ENCODE peak calls at places on chromosomes 11 and 22, in ten cellular contexts. One of them, this sample, is unnamed.

GRCh38 chr22:25134028-25134427 is 65.6 kb upstream of the CRYBB3 start:
- DNase-seq in BE2C: no peak
- DNase-seq in AG09319: no peak
- DNase-seq in nephron progenitor cell: no peak
- DNase-seq in left ventricle myocardium inferior: no peak
- DNase-seq in AG09309: no peak
- DNase-seq in fibroblast of mammary gland: no peak
- DNase-seq in stomach: peak
- DNase-seq in mucosa of descending colon: peak
- DNase-seq in endothelial cell: no peak
- DNase-seq in this sample: no peak

GRCh38 chr11:125074511-125075241 is 11.6 kb downstream of the SLC37A2 start:
- DNase-seq in BE2C: no peak
- DNase-seq in AG09319: no peak
- DNase-seq in nephron progenitor cell: no peak
- DNase-seq in left ventricle myocardium inferior: no peak
- DNase-seq in AG09309: no peak
- DNase-seq in fibroblast of mammary gland: no peak
- DNase-seq in stomach: no peak
- DNase-seq in mucosa of descending colon: no peak
- DNase-seq in endothelial cell: no peak
- DNase-seq in this sample: no peak

GRCh38 chr11:2445107-2445947 is 519 bp downstream of the KCNQ1 start:
- DNase-seq in BE2C: no peak
- DNase-seq in AG09319: no peak
- DNase-seq in nephron progenitor cell: peak
- DNase-seq in left ventricle myocardium inferior: no peak
- DNase-seq in AG09309: no peak
- DNase-seq in fibroblast of mammary gland: no peak
- DNase-seq in stomach: peak
- DNase-seq in mucosa of descending colon: peak
- DNase-seq in endothelial cell: no peak
- DNase-seq in this sample: no peak

GRCh38 chr11:60389279-60389910 is 6.9 kb upstream of the MS4A14 start:
- DNase-seq in BE2C: no peak
- DNase-seq in AG09319: no peak
- DNase-seq in nephron progenitor cell: no peak
- DNase-seq in left ventricle myocardium inferior: no peak
- DNase-seq in AG09309: no peak
- DNase-seq in fibroblast of mammary gland: no peak
- DNase-seq in stomach: no peak
- DNase-seq in mucosa of descending colon: no peak
- DNase-seq in endothelial cell: no peak
- DNase-seq in this sample: no peak

GRCh38 chr11:134272381-134273316 is 3.5 kb upstream of the GLB1L3 start:
- DNase-seq in BE2C: no peak
- DNase-seq in AG09319: no peak
- DNase-seq in nephron progenitor cell: no peak
- DNase-seq in left ventricle myocardium inferior: no peak
- DNase-seq in AG09309: peak
- DNase-seq in fibroblast of mammary gland: peak
- DNase-seq in stomach: no peak
- DNase-seq in mucosa of descending colon: no peak
- DNase-seq in endothelial cell: no peak
- DNase-seq in this sample: peak

GRCh38 chr11:30735946-30736345 is 149.8 kb upstream of the MPPED2 start:
- DNase-seq in BE2C: no peak
- DNase-seq in AG09319: no peak
- DNase-seq in nephron progenitor cell: no peak
- DNase-seq in left ventricle myocardium inferior: no peak
- DNase-seq in AG09309: no peak
- DNase-seq in fibroblast of mammary gland: no peak
- DNase-seq in stomach: no peak
- DNase-seq in mucosa of descending colon: no peak
- DNase-seq in endothelial cell: no peak
- DNase-seq in this sample: no peak

GRCh38 chr11:95863486-95864140 is 60.3 kb downstream of the MTMR2 start:
- DNase-seq in BE2C: no peak
- DNase-seq in AG09319: no peak
- DNase-seq in nephron progenitor cell: no peak
- DNase-seq in left ventricle myocardium inferior: no peak
- DNase-seq in AG09309: peak
- DNase-seq in fibroblast of mammary gland: peak
- DNase-seq in stomach: no peak
- DNase-seq in mucosa of descending colon: no peak
- DNase-seq in endothelial cell: no peak
- DNase-seq in this sample: peak

GRCh38 chr11:32918427-32918826 is 25.8 kb downstream of the QSER1 start:
- DNase-seq in BE2C: no peak
- DNase-seq in AG09319: no peak
- DNase-seq in nephron progenitor cell: no peak
- DNase-seq in left ventricle myocardium inferior: no peak
- DNase-seq in AG09309: no peak
- DNase-seq in fibroblast of mammary gland: no peak
- DNase-seq in stomach: no peak
- DNase-seq in mucosa of descending colon: no peak
- DNase-seq in endothelial cell: no peak
- DNase-seq in this sample: no peak

GRCh38 chr11:65430406-65431217 is 8.0 kb downstream of the NEAT1 start:
- DNase-seq in BE2C: no peak
- DNase-seq in AG09319: no peak
- DNase-seq in nephron progenitor cell: no peak
- DNase-seq in left ventricle myocardium inferior: no peak
- DNase-seq in AG09309: peak
- DNase-seq in fibroblast of mammary gland: peak
- DNase-seq in stomach: peak
- DNase-seq in mucosa of descending colon: no peak
- DNase-seq in endothelial cell: no peak
- DNase-seq in this sample: peak

GRCh38 chr11:57071829-57072228 is 83.1 kb downstream of the OR5AK2 start:
- DNase-seq in BE2C: no peak
- DNase-seq in AG09319: peak
- DNase-seq in nephron progenitor cell: no peak
- DNase-seq in left ventricle myocardium inferior: no peak
- DNase-seq in AG09309: peak
- DNase-seq in fibroblast of mammary gland: peak
- DNase-seq in stomach: no peak
- DNase-seq in mucosa of descending colon: no peak
- DNase-seq in endothelial cell: no peak
- DNase-seq in this sample: peak

GRCh38 chr11:43870981-43871550 is 9.6 kb upstream of the ALKBH3 start:
- DNase-seq in BE2C: no peak
- DNase-seq in AG09319: no peak
- DNase-seq in nephron progenitor cell: no peak
- DNase-seq in left ventricle myocardium inferior: no peak
- DNase-seq in AG09309: no peak
- DNase-seq in fibroblast of mammary gland: no peak
- DNase-seq in stomach: no peak
- DNase-seq in mucosa of descending colon: no peak
- DNase-seq in endothelial cell: no peak
- DNase-seq in this sample: no peak

GRCh38 chr11:64372021-64372420 is 13.1 kb downstream of the RPS6KA4 start:
- DNase-seq in BE2C: no peak
- DNase-seq in AG09319: no peak
- DNase-seq in nephron progenitor cell: no peak
- DNase-seq in left ventricle myocardium inferior: no peak
- DNase-seq in AG09309: no peak
- DNase-seq in fibroblast of mammary gland: no peak
- DNase-seq in stomach: no peak
- DNase-seq in mucosa of descending colon: no peak
- DNase-seq in endothelial cell: no peak
- DNase-seq in this sample: no peak

GRCh38 chr11:45332486-45332934 is 46.4 kb upstream of the SYT13 start:
- DNase-seq in BE2C: peak
- DNase-seq in AG09319: no peak
- DNase-seq in nephron progenitor cell: peak
- DNase-seq in left ventricle myocardium inferior: no peak
- DNase-seq in AG09309: no peak
- DNase-seq in fibroblast of mammary gland: peak
- DNase-seq in stomach: peak
- DNase-seq in mucosa of descending colon: no peak
- DNase-seq in endothelial cell: peak
- DNase-seq in this sample: peak

GRCh38 chr11:68214173-68215086 is 1.3 kb upstream of the KMT5B start:
- DNase-seq in BE2C: peak
- DNase-seq in AG09319: no peak
- DNase-seq in nephron progenitor cell: peak
- DNase-seq in left ventricle myocardium inferior: no peak
- DNase-seq in AG09309: no peak
- DNase-seq in fibroblast of mammary gland: no peak
- DNase-seq in stomach: no peak
- DNase-seq in mucosa of descending colon: peak
- DNase-seq in endothelial cell: peak
- DNase-seq in this sample: no peak

GRCh38 chr11:120912504-120912903 is 111.4 kb upstream of the TBCEL start:
- DNase-seq in BE2C: no peak
- DNase-seq in AG09319: no peak
- DNase-seq in nephron progenitor cell: no peak
- DNase-seq in left ventricle myocardium inferior: no peak
- DNase-seq in AG09309: peak
- DNase-seq in fibroblast of mammary gland: peak
- DNase-seq in stomach: no peak
- DNase-seq in mucosa of descending colon: no peak
- DNase-seq in endothelial cell: no peak
- DNase-seq in this sample: peak

GRCh38 chr11:1346669-1347390 is 37.4 kb upstream of the TOLLIP start:
- DNase-seq in BE2C: no peak
- DNase-seq in AG09319: no peak
- DNase-seq in nephron progenitor cell: no peak
- DNase-seq in left ventricle myocardium inferior: no peak
- DNase-seq in AG09309: no peak
- DNase-seq in fibroblast of mammary gland: no peak
- DNase-seq in stomach: no peak
- DNase-seq in mucosa of descending colon: peak
- DNase-seq in endothelial cell: no peak
- DNase-seq in this sample: no peak

DNA sequence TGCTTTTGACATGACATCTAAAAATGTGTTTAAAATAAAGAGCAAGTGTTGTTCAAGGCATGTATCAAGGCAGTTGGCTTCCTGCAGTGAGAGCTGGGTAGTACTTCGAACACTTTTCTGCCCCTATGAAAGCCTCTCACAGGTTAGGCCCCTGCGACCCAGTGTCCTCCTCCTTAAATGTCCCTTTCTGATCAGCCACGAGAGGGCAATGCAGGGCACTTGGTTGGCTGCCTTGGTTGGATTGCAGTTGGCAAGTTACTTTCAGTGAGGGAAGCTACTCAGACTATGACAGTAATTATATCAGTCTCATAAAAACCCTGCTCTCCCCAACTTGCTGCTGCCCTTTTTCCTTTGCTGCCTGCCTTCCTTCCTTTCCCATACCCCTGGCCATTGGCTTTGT is 743.8 kb downstream of the NTM start:
- DNase-seq in BE2C: no peak
- DNase-seq in AG09319: no peak
- DNase-seq in nephron progenitor cell: peak
- DNase-seq in left ventricle myocardium inferior: no peak
- DNase-seq in AG09309: no peak
- DNase-seq in fibroblast of mammary gland: peak
- DNase-seq in stomach: peak
- DNase-seq in mucosa of descending colon: no peak
- DNase-seq in endothelial cell: peak
- DNase-seq in this sample: no peak
- TF ChIP-seq CTCF in BE2C: peak
- TF ChIP-seq CTCF in AG09319: peak
- TF ChIP-seq CTCF in nephron progenitor cell: peak
- TF ChIP-seq CTCF in left ventricle myocardium inferior: peak
- TF ChIP-seq CTCF in AG09309: peak
- TF ChIP-seq CTCF in fibroblast of mammary gland: peak
- TF ChIP-seq CTCF in stomach: no peak
- TF ChIP-seq CTCF in mucosa of descending colon: no peak
- TF ChIP-seq CTCF in endothelial cell: peak
- TF ChIP-seq CTCF in this sample: peak

DNA sequence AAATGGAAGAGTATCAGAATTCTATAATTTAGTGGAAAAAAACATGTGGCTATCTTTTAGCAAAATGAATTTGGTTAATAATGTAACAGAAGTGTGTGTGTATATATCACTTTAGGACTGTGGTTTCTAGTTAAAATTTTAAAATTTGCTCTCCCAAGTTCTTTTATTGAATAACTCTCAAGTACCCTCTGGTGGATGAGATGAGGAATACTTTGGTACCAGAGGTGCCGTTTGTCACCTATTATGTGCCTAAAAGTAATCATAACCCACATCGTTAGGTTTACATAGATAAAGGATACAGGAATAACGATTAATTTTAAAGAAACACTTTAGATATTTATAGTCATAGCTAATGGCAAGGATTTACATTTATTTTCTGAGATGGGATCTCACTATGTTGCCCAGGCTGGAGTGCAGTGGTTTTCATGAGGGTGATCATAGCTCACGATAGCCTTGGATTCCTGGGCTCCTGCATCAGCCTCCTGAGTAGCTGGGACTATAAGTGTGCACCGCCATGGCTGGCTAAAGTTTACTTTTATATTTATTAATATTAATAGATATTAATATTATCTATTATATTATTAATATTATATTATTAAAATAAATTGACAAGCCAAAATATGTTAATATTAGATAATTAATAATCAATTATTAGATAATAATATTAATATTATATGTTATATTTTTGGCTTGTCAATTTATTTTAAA is 66.7 kb upstream of the CAPRIN1 start:
- DNase-seq in BE2C: no peak
- DNase-seq in AG09319: no peak
- DNase-seq in nephron progenitor cell: no peak
- DNase-seq in left ventricle myocardium inferior: no peak
- DNase-seq in AG09309: no peak
- DNase-seq in fibroblast of mammary gland: peak
- DNase-seq in stomach: no peak
- DNase-seq in mucosa of descending colon: no peak
- DNase-seq in endothelial cell: no peak
- DNase-seq in this sample: no peak
- TF ChIP-seq CTCF in BE2C: no peak
- TF ChIP-seq CTCF in AG09319: no peak
- TF ChIP-seq CTCF in nephron progenitor cell: no peak
- TF ChIP-seq CTCF in left ventricle myocardium inferior: no peak
- TF ChIP-seq CTCF in AG09309: no peak
- TF ChIP-seq CTCF in fibroblast of mammary gland: peak
- TF ChIP-seq CTCF in stomach: no peak
- TF ChIP-seq CTCF in mucosa of descending colon: no peak
- TF ChIP-seq CTCF in endothelial cell: no peak
- TF ChIP-seq CTCF in this sample: no peak

GRCh38 chr11:14892036-14892556 is at the start of gene CYP2R1:
- DNase-seq in BE2C: peak
- DNase-seq in AG09319: peak
- DNase-seq in nephron progenitor cell: peak
- DNase-seq in left ventricle myocardium inferior: peak
- DNase-seq in AG09309: peak
- DNase-seq in fibroblast of mammary gland: peak
- DNase-seq in stomach: peak
- DNase-seq in mucosa of descending colon: peak
- DNase-seq in endothelial cell: peak
- DNase-seq in this sample: peak
- TF ChIP-seq CTCF in BE2C: no peak
- TF ChIP-seq CTCF in AG09319: no peak
- TF ChIP-seq CTCF in nephron progenitor cell: no peak
- TF ChIP-seq CTCF in left ventricle myocardium inferior: no peak
- TF ChIP-seq CTCF in AG09309: no peak
- TF ChIP-seq CTCF in fibroblast of mammary gland: no peak
- TF ChIP-seq CTCF in stomach: no peak
- TF ChIP-seq CTCF in mucosa of descending colon: no peak
- TF ChIP-seq CTCF in endothelial cell: no peak
- TF ChIP-seq CTCF in this sample: no peak

GRCh38 chr11:66834539-66834845 is 8.7 kb upstream of the RCE1 start:
- DNase-seq in BE2C: no peak
- DNase-seq in AG09319: no peak
- DNase-seq in nephron progenitor cell: no peak
- DNase-seq in left ventricle myocardium inferior: no peak
- DNase-seq in AG09309: no peak
- DNase-seq in fibroblast of mammary gland: no peak
- DNase-seq in stomach: no peak
- DNase-seq in mucosa of descending colon: no peak
- DNase-seq in endothelial cell: no peak
- DNase-seq in this sample: no peak
- TF ChIP-seq CTCF in BE2C: no peak
- TF ChIP-seq CTCF in AG09319: no peak
- TF ChIP-seq CTCF in nephron progenitor cell: peak
- TF ChIP-seq CTCF in left ventricle myocardium inferior: no peak
- TF ChIP-seq CTCF in AG09309: no peak
- TF ChIP-seq CTCF in fibroblast of mammary gland: no peak
- TF ChIP-seq CTCF in stomach: no peak
- TF ChIP-seq CTCF in mucosa of descending colon: no peak
- TF ChIP-seq CTCF in endothelial cell: peak
- TF ChIP-seq CTCF in this sample: no peak